ENCODE peak calls at places on chromosomes 12 and 14, in four cellular contexts. P, D, U and B are unnamed samples.

GRCh38 chr14:90759370-90760054 is 56.7 kb downstream of the TTC7B start:
- DNase-seq in P (peak), D (peak), U (no peak), B (peak)

GRCh38 chr12:80187660-80188090 is 88.3 kb downstream of the OTOGL start:
- DNase-seq in P (peak), D (no peak), U (no peak), B (no peak)

GRCh38 chr12:53626702-53627169 is 554 bp upstream of the ATF7 start:
- DNase-seq in P (no peak), D (no peak), U (no peak), B (no peak)

GRCh38 chr12:99498756-99499155 is 148.8 kb upstream of the GARIN6 start:
- DNase-seq in P (no peak), D (no peak), U (no peak), B (no peak)

GRCh38 chr14:22557846-22558220 is 31.2 kb downstream of the DAD1 start:
- DNase-seq in P (no peak), D (no peak), U (no peak), B (no peak)

GRCh38 chr12:116245189-116245588 is 32.3 kb downstream of the MED13L start:
- DNase-seq in P (no peak), D (no peak), U (no peak), B (no peak)

GRCh38 chr12:127296591-127296990 is 970.4 kb upstream of the TMEM132C start:
- DNase-seq in P (no peak), D (no peak), U (no peak), B (no peak)

GRCh38 chr14:23727566-23728335 is 91.6 kb downstream of the DHRS2 start:
- DNase-seq in P (no peak), D (peak), U (no peak), B (no peak)

GRCh38 chr12:131369094-131369845 is 341.6 kb upstream of the SFSWAP start:
- DNase-seq in P (no peak), D (no peak), U (no peak), B (no peak)

GRCh38 chr12:121626853-121627623 is 708 bp downstream of the ORAI1 start:
- DNase-seq in P (peak), D (peak), U (peak), B (no peak)

GRCh38 chr12:93571360-93571853 is 1.1 kb upstream of the SOCS2 start:
- DNase-seq in P (peak), D (peak), U (peak), B (peak)

GRCh38 chr12:124501080-124501642 is 66.3 kb downstream of the NCOR2 start:
- DNase-seq in P (no peak), D (no peak), U (no peak), B (no peak)

GRCh38 chr12:121871501-121871900 is 12.8 kb upstream of the HPD start:
- DNase-seq in P (no peak), D (no peak), U (no peak), B (no peak)

GRCh38 chr14:105282098-105282725 is 18.6 kb downstream of the BRF1 start:
- DNase-seq in P (no peak), D (no peak), U (no peak), B (no peak)

GRCh38 chr12:51890135-51890464 is 2.2 kb downstream of the ANKRD33 start:
- DNase-seq in P (no peak), D (no peak), U (no peak), B (no peak)

GRCh38 chr12:121795029-121795977 is 1.8 kb upstream of the RHOF start:
- DNase-seq in P (peak), D (peak), U (peak), B (peak)

GRCh38 chr12:46369474-46370379 is 2.8 kb downstream of the SLC38A2 start:
- DNase-seq in P (no peak), D (no peak), U (no peak), B (no peak)

GRCh38 chr12:103924761-103925641 is 5.2 kb upstream of the HSP90B1 start:
- DNase-seq in P (peak), D (peak), U (no peak), B (no peak)

GRCh38 chr12:93094988-93095737 is 166.1 kb upstream of the EEA1 start:
- DNase-seq in P (no peak), D (peak), U (no peak), B (no peak)

GRCh38 chr12:1594295-1595025 is at the start of gene FBXL14:
- DNase-seq in P (peak), D (peak), U (peak), B (peak)

GRCh38 chr14:25756880-25757279 is 706.9 kb upstream of the STXBP6 start:
- DNase-seq in P (no peak), D (no peak), U (no peak), B (no peak)

GRCh38 chr12:118055144-118055557 is 5.8 kb downstream of the WSB2 start:
- DNase-seq in P (peak), D (peak), U (no peak), B (no peak)

GRCh38 chr12:132282950-132283771 is 46.2 kb downstream of the GALNT9 start:
- DNase-seq in P (no peak), D (no peak), U (no peak), B (no peak)

GRCh38 chr14:99265571-99265970 is 6.4 kb downstream of the BCL11B start:
- DNase-seq in P (no peak), D (no peak), U (no peak), B (no peak)

GRCh38 chr12:78406776-78407335 is 457.7 kb upstream of the SYT1 start:
- DNase-seq in P (no peak), D (peak), U (no peak), B (no peak)

GRCh38 chr12:29547151-29547561 is 49.7 kb upstream of the OVCH1 start:
- DNase-seq in P (no peak), D (no peak), U (no peak), B (no peak)

GRCh38 chr12:54383041-54383609 is 1.4 kb downstream of the ZNF385A start:
- DNase-seq in P (peak), D (no peak), U (no peak), B (no peak)

GRCh38 chr14:32469388-32470160 is 140.5 kb downstream of the AKAP6 start:
- DNase-seq in P (no peak), D (peak), U (no peak), B (no peak)

GRCh38 chr12:15875863-15876262 is 6.3 kb upstream of the STRAP start:
- DNase-seq in P (no peak), D (no peak), U (no peak), B (no peak)

GRCh38 chr12:59570134-59570533 is 25.7 kb upstream of the SLC16A7 start:
- DNase-seq in P (no peak), D (no peak), U (no peak), B (no peak)

GRCh38 chr12:131066886-131067490 is 113.3 kb downstream of the ADGRD1 start:
- DNase-seq in P (no peak), D (no peak), U (no peak), B (no peak)

GRCh38 chr14:103574104-103574503 is 11.3 kb downstream of the COA8 start:
- DNase-seq in P (no peak), D (no peak), U (no peak), B (no peak)

GRCh38 chr12:104609083-104609844 is 152.5 kb downstream of the CHST11 start:
- DNase-seq in P (no peak), D (no peak), U (no peak), B (no peak)

GRCh38 chr12:107775093-107775721 is 703 bp downstream of the ASCL4 start:
- DNase-seq in P (peak), D (no peak), U (no peak), B (no peak)

GRCh38 chr12:32155041-32155440 is 48.4 kb downstream of the BICD1 start:
- DNase-seq in P (no peak), D (no peak), U (no peak), B (no peak)

GRCh38 chr14:36313206-36313605 is 7.2 kb downstream of the MBIP start:
- DNase-seq in P (no peak), D (no peak), U (no peak), B (no peak)

GRCh38 chr12:81758421-81759214 is 532 bp downstream of the PPFIA2 start:
- DNase-seq in P (peak), D (no peak), U (peak), B (peak)

GRCh38 chr12:7916936-7917335 is 19.1 kb downstream of the SLC2A3 start:
- DNase-seq in P (no peak), D (no peak), U (no peak), B (no peak)

GRCh38 chr12:34300376-34301250 is 278.3 kb downstream of the ALG10 start:
- DNase-seq in P (no peak), D (no peak), U (no peak), B (no peak)